ENCODE peak calls at places on chromosomes 1 and 21, in ten cellular contexts. W is psoas muscle, Q is GM12891, A is colonic mucosa, B is suprapubic skin, E is right lobe of liver, K is heart right ventricle, Y is DMS153, J is Karpas-422, L is heart left ventricle. U is an unnamed sample.

GRCh38 chr1:43611950-43612349 is 38.0 kb upstream of the KDM4A start:
- DNase-seq in W (no peak), Q (no peak), A (no peak), B (no peak), E (no peak), K (no peak), Y (no peak), J (no peak), L (no peak), U (no peak)

GRCh38 chr1:186435336-186435735 is 25.6 kb downstream of the PDC start:
- DNase-seq in W (no peak), Q (no peak), A (no peak), B (no peak), E (no peak), K (no peak), Y (peak), J (no peak), L (no peak), U (no peak)

GRCh38 chr1:89519779-89520358 is 4.8 kb upstream of the LRRC8B start:
- DNase-seq in W (no peak), Q (peak), A (no peak), B (no peak), E (no peak), K (no peak), Y (no peak), J (peak), L (no peak), U (no peak)

GRCh38 chr1:228315945-228316588 is 90.6 kb downstream of the TRIM11 start:
- DNase-seq in W (peak), Q (no peak), A (no peak), B (peak), E (peak), K (no peak), Y (no peak), J (no peak), L (peak), U (peak)

GRCh38 chr1:48341221-48341620 is 118.7 kb downstream of the SLC5A9 start:
- DNase-seq in W (no peak), Q (no peak), A (no peak), B (no peak), E (no peak), K (no peak), Y (no peak), J (no peak), L (no peak), U (no peak)

GRCh38 chr21:42063206-42063577 is 7.9 kb upstream of the UMODL1 start:
- DNase-seq in W (no peak), Q (no peak), A (peak), B (no peak), E (peak), K (no peak), Y (peak), J (peak), L (no peak), U (no peak)

GRCh38 chr1:225651872-225652725 is 824 bp downstream of the ENAH start:
- DNase-seq in W (no peak), Q (no peak), A (peak), B (no peak), E (peak), K (peak), Y (peak), J (no peak), L (no peak), U (no peak)

GRCh38 chr21:38289697-38290096 is 32.9 kb downstream of the KCNJ15 start:
- DNase-seq in W (no peak), Q (no peak), A (no peak), B (no peak), E (no peak), K (no peak), Y (no peak), J (no peak), L (peak), U (peak)

GRCh38 chr1:25616932-25617625 is 488 bp downstream of the MAN1C1 start:
- DNase-seq in W (peak), Q (no peak), A (no peak), B (peak), E (no peak), K (no peak), Y (no peak), J (no peak), L (no peak), U (no peak)

GRCh38 chr21:46667735-46668380 is 32.4 kb downstream of the PRMT2 start:
- DNase-seq in W (peak), Q (peak), A (no peak), B (no peak), E (no peak), K (no peak), Y (peak), J (peak), L (no peak), U (no peak)

GRCh38 chr1:222023025-222023424 is 281.1 kb upstream of the DUSP10 start:
- DNase-seq in W (no peak), Q (no peak), A (no peak), B (no peak), E (no peak), K (no peak), Y (no peak), J (no peak), L (no peak), U (no peak)

GRCh38 chr1:168643152-168643551 is 66.7 kb downstream of the XCL1 start:
- DNase-seq in W (no peak), Q (no peak), A (no peak), B (no peak), E (no peak), K (no peak), Y (no peak), J (no peak), L (no peak), U (no peak)

GRCh38 chr1:200704991-200705390 is 33.7 kb upstream of the CAMSAP2 start:
- DNase-seq in W (no peak), Q (no peak), A (no peak), B (no peak), E (no peak), K (no peak), Y (no peak), J (no peak), L (no peak), U (no peak)

GRCh38 chr1:201142011-201142853 is 12.0 kb downstream of the TMEM9 start:
- DNase-seq in W (peak), Q (no peak), A (peak), B (peak), E (no peak), K (peak), Y (no peak), J (no peak), L (no peak), U (no peak)

GRCh38 chr21:44748621-44749020 is 37.2 kb upstream of the TSPEAR start:
- DNase-seq in W (peak), Q (no peak), A (no peak), B (no peak), E (no peak), K (no peak), Y (no peak), J (no peak), L (no peak), U (no peak)

GRCh38 chr1:201711811-201712210 is 117.1 kb upstream of the IPO9 start:
- DNase-seq in W (no peak), Q (no peak), A (no peak), B (no peak), E (no peak), K (no peak), Y (no peak), J (no peak), L (no peak), U (no peak)

GRCh38 chr1:48246727-48247126 is 24.2 kb downstream of the SLC5A9 start:
- DNase-seq in W (no peak), Q (no peak), A (peak), B (no peak), E (peak), K (peak), Y (peak), J (no peak), L (peak), U (peak)

GRCh38 chr1:14954210-14954609 is 199.3 kb upstream of the TMEM51 start:
- DNase-seq in W (peak), Q (no peak), A (no peak), B (no peak), E (no peak), K (no peak), Y (no peak), J (no peak), L (no peak), U (no peak)

GRCh38 chr21:17527240-17527639 is 14.4 kb downstream of the CXADR start:
- DNase-seq in W (no peak), Q (no peak), A (no peak), B (no peak), E (no peak), K (no peak), Y (no peak), J (no peak), L (no peak), U (no peak)

GRCh38 chr1:94501426-94501825 is 40.1 kb downstream of the F3 start:
- DNase-seq in W (no peak), Q (no peak), A (no peak), B (no peak), E (no peak), K (no peak), Y (no peak), J (no peak), L (no peak), U (no peak)

GRCh38 chr1:29672416-29672815 is 436.1 kb downstream of the PTPRU start:
- DNase-seq in W (no peak), Q (no peak), A (no peak), B (no peak), E (no peak), K (no peak), Y (no peak), J (no peak), L (no peak), U (no peak)

GRCh38 chr1:104182251-104182650 is 432.6 kb downstream of the AMY1C start:
- DNase-seq in W (no peak), Q (no peak), A (no peak), B (no peak), E (no peak), K (no peak), Y (no peak), J (no peak), L (no peak), U (no peak)

GRCh38 chr21:14864211-14865021 is 200.4 kb downstream of the NRIP1 start:
- DNase-seq in W (peak), Q (no peak), A (peak), B (peak), E (peak), K (peak), Y (peak), J (peak), L (peak), U (peak)

GRCh38 chr1:29517251-29518080 is 281.1 kb downstream of the PTPRU start:
- DNase-seq in W (no peak), Q (no peak), A (no peak), B (peak), E (peak), K (no peak), Y (no peak), J (no peak), L (no peak), U (peak)

GRCh38 chr1:177780096-177780700 is 189.7 kb downstream of the SEC16B start:
- DNase-seq in W (no peak), Q (peak), A (no peak), B (no peak), E (no peak), K (no peak), Y (peak), J (peak), L (no peak), U (no peak)

GRCh38 chr1:6867688-6868370 is 82.6 kb downstream of the CAMTA1 start:
- DNase-seq in W (no peak), Q (no peak), A (no peak), B (no peak), E (no peak), K (no peak), Y (no peak), J (no peak), L (no peak), U (no peak)

GRCh38 chr1:24743404-24744211 is 1.6 kb upstream of the CLIC4 start:
- DNase-seq in W (no peak), Q (no peak), A (no peak), B (no peak), E (no peak), K (no peak), Y (no peak), J (peak), L (no peak), U (no peak)